ENCODE peak calls at places on chromosomes 12 and 14, in nine cellular contexts. One of them, this sample, is unnamed.

GRCh38 chr12:27055966-27056365 is 26.4 kb downstream of the C12orf71 start:
- DNase-seq in tibial artery: no peak
- DNase-seq in astrocyte of the spinal cord: no peak
- DNase-seq in HCT116: no peak
- DNase-seq in ovary: no peak
- DNase-seq in GM10248: no peak
- DNase-seq in D721Med: no peak
- DNase-seq in natural killer cell: no peak
- DNase-seq in fibroblast of the aortic adventitia: no peak
- DNase-seq in this sample: no peak

GRCh38 chr14:51967521-51967920 is 21.8 kb upstream of the RTRAF start:
- DNase-seq in natural killer cell: no peak
- DNase-seq in tibial artery: no peak
- DNase-seq in HCT116: no peak
- DNase-seq in D721Med: no peak
- DNase-seq in fibroblast of the aortic adventitia: no peak
- DNase-seq in ovary: no peak
- DNase-seq in GM10248: no peak
- DNase-seq in astrocyte of the spinal cord: no peak
- DNase-seq in this sample: no peak

GRCh38 chr12:112381421-112381897 is 772 bp downstream of the HECTD4 start:
- DNase-seq in D721Med: no peak
- DNase-seq in ovary: peak; percentile 43
- DNase-seq in HCT116: no peak
- DNase-seq in astrocyte of the spinal cord: no peak
- DNase-seq in natural killer cell: peak; percentile 45
- DNase-seq in tibial artery: no peak
- DNase-seq in GM10248: peak; percentile 70
- DNase-seq in fibroblast of the aortic adventitia: no peak
- DNase-seq in this sample: no peak

GRCh38 chr14:30331030-30331429 is 227.9 kb upstream of the G2E3 start:
- DNase-seq in natural killer cell: no peak
- DNase-seq in astrocyte of the spinal cord: no peak
- DNase-seq in HCT116: no peak
- DNase-seq in GM10248: no peak
- DNase-seq in ovary: no peak
- DNase-seq in D721Med: no peak
- DNase-seq in fibroblast of the aortic adventitia: no peak
- DNase-seq in tibial artery: no peak
- DNase-seq in this sample: no peak

GRCh38 chr14:55540847-55541773 is 38.9 kb upstream of the KTN1 start:
- DNase-seq in astrocyte of the spinal cord: no peak
- DNase-seq in natural killer cell: no peak
- DNase-seq in D721Med: no peak
- DNase-seq in HCT116: no peak
- DNase-seq in GM10248: no peak
- DNase-seq in fibroblast of the aortic adventitia: peak; percentile 9
- DNase-seq in ovary: no peak
- DNase-seq in tibial artery: no peak
- DNase-seq in this sample: no peak

GRCh38 chr12:71846322-71846940 is 6.9 kb downstream of the TBC1D15 start:
- DNase-seq in ovary: no peak
- DNase-seq in GM10248: no peak
- DNase-seq in tibial artery: no peak
- DNase-seq in D721Med: no peak
- DNase-seq in HCT116: peak; percentile 13
- DNase-seq in astrocyte of the spinal cord: peak; percentile 52
- DNase-seq in fibroblast of the aortic adventitia: peak; percentile 54
- DNase-seq in natural killer cell: no peak
- DNase-seq in this sample: peak; percentile 54

GRCh38 chr12:92055877-92056276 is 89.8 kb downstream of the BTG1 start:
- DNase-seq in HCT116: no peak
- DNase-seq in natural killer cell: no peak
- DNase-seq in ovary: no peak
- DNase-seq in astrocyte of the spinal cord: no peak
- DNase-seq in GM10248: no peak
- DNase-seq in fibroblast of the aortic adventitia: no peak
- DNase-seq in D721Med: no peak
- DNase-seq in tibial artery: no peak
- DNase-seq in this sample: peak; percentile 40

GRCh38 chr12:132145334-132145733 is 1.1 kb downstream of the NOC4L start:
- DNase-seq in natural killer cell: no peak
- DNase-seq in HCT116: no peak
- DNase-seq in GM10248: no peak
- DNase-seq in D721Med: no peak
- DNase-seq in fibroblast of the aortic adventitia: no peak
- DNase-seq in astrocyte of the spinal cord: no peak
- DNase-seq in tibial artery: no peak
- DNase-seq in ovary: peak; percentile 32
- DNase-seq in this sample: no peak

GRCh38 chr12:18552829-18553228 is 185.0 kb downstream of the PLCZ1 start:
- DNase-seq in natural killer cell: no peak
- DNase-seq in D721Med: no peak
- DNase-seq in astrocyte of the spinal cord: no peak
- DNase-seq in HCT116: no peak
- DNase-seq in GM10248: no peak
- DNase-seq in tibial artery: no peak
- DNase-seq in ovary: no peak
- DNase-seq in fibroblast of the aortic adventitia: no peak
- DNase-seq in this sample: no peak
- TF ChIP-seq CTCF in natural killer cell: no peak
- TF ChIP-seq CTCF in D721Med: peak; percentile 56
- TF ChIP-seq CTCF in astrocyte of the spinal cord: no peak
- TF ChIP-seq CTCF in HCT116: peak; percentile 31
- TF ChIP-seq CTCF in GM10248: no peak
- TF ChIP-seq CTCF in tibial artery: no peak
- TF ChIP-seq CTCF in ovary: no peak
- TF ChIP-seq CTCF in fibroblast of the aortic adventitia: no peak
- TF ChIP-seq CTCF in this sample: peak; percentile 52

GRCh38 chr12:53698948-53699672 is 23.2 kb upstream of the ATP5MC2 start:
- DNase-seq in GM10248: peak; percentile 5
- DNase-seq in astrocyte of the spinal cord: no peak
- DNase-seq in tibial artery: no peak
- DNase-seq in D721Med: no peak
- DNase-seq in natural killer cell: no peak
- DNase-seq in ovary: no peak
- DNase-seq in HCT116: no peak
- DNase-seq in fibroblast of the aortic adventitia: no peak
- DNase-seq in this sample: no peak

GRCh38 chr12:53694746-53695145 is 18.9 kb upstream of the ATP5MC2 start:
- DNase-seq in GM10248: no peak
- DNase-seq in D721Med: no peak
- DNase-seq in ovary: no peak
- DNase-seq in tibial artery: no peak
- DNase-seq in fibroblast of the aortic adventitia: no peak
- DNase-seq in HCT116: no peak
- DNase-seq in natural killer cell: no peak
- DNase-seq in astrocyte of the spinal cord: no peak
- DNase-seq in this sample: no peak

GRCh38 chr12:53696285-53696654 is 20.4 kb upstream of the ATP5MC2 start:
- DNase-seq in GM10248: peak; percentile 77
- DNase-seq in astrocyte of the spinal cord: peak; percentile 84
- DNase-seq in fibroblast of the aortic adventitia: peak; percentile 54
- DNase-seq in ovary: no peak
- DNase-seq in HCT116: peak; percentile 95
- DNase-seq in tibial artery: peak; percentile 37
- DNase-seq in natural killer cell: no peak
- DNase-seq in D721Med: peak; percentile 98
- DNase-seq in this sample: peak; percentile 97

GRCh38 chr12:53696655-53697321 is 20.9 kb upstream of the ATP5MC2 start:
- DNase-seq in fibroblast of the aortic adventitia: no peak
- DNase-seq in ovary: no peak
- DNase-seq in D721Med: no peak
- DNase-seq in GM10248: peak; percentile 10
- DNase-seq in astrocyte of the spinal cord: no peak
- DNase-seq in natural killer cell: no peak
- DNase-seq in HCT116: no peak
- DNase-seq in tibial artery: no peak
- DNase-seq in this sample: no peak

DNA sequence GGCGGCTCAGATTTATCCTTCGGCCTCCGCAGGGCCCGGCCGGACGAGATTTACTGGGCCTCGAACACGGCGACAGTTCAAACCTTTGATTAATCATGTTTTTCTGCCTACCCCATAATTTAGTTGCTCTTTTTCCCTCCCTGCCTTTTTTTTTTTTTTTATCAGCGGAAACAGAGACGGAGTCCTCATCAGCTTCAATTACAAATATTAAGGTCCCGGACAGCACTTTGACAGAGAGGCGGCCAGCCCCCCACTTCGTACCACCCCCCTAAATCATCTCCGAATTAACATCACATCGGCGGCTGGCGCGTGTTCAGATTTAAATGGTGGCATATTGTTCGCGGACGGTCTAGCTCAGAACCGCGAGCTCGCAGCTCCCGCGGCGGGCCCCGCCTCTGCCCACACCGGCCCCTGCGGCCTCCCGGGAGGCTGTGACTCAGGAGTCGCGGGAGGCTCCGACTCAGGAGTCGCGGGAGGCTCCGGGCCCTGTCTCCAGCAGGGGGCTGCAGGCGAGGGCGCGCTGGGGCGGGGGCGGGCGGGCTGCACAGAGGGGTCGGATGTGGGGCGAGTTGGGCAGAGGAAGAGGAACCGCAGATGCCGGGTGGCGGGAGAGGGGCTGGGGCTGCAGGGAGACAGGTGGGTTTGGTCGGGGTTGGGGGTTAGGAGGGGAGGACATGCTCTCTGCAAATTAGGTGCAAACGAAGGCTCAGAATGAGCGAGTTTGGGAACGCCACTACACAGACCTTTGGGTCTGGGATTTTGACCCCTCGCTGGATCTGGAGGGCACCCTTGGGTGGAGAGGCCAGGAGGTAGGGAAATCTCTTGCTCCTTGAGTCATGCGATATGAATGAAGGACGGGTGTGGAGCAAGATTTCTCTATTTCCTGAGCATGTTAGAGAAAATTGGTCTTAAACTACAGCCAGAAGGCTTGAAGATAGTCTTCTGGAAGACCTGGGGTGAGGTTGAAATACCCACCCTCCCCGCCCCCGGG is 19.6 kb upstream of the ATP5MC2 start:
- DNase-seq in D721Med: no peak
- DNase-seq in natural killer cell: no peak
- DNase-seq in ovary: no peak
- DNase-seq in HCT116: peak; percentile 36
- DNase-seq in astrocyte of the spinal cord: peak; percentile 62
- DNase-seq in tibial artery: no peak
- DNase-seq in fibroblast of the aortic adventitia: peak; percentile 56
- DNase-seq in GM10248: peak; percentile 38
- DNase-seq in this sample: no peak
- TF ChIP-seq CTCF in D721Med: no peak
- TF ChIP-seq CTCF in natural killer cell: no peak
- TF ChIP-seq CTCF in ovary: no peak
- TF ChIP-seq CTCF in HCT116: no peak
- TF ChIP-seq CTCF in astrocyte of the spinal cord: peak; percentile 26
- TF ChIP-seq CTCF in tibial artery: no peak
- TF ChIP-seq CTCF in fibroblast of the aortic adventitia: no peak
- TF ChIP-seq CTCF in GM10248: no peak
- TF ChIP-seq CTCF in this sample: no peak

GRCh38 chr12:52405922-52406385 is at the start of gene KRT82:
- DNase-seq in tibial artery: no peak
- DNase-seq in HCT116: no peak
- DNase-seq in GM10248: no peak
- DNase-seq in ovary: no peak
- DNase-seq in fibroblast of the aortic adventitia: no peak
- DNase-seq in natural killer cell: no peak
- DNase-seq in astrocyte of the spinal cord: no peak
- DNase-seq in D721Med: no peak
- DNase-seq in this sample: no peak

GRCh38 chr12:52402377-52402776 is 3.8 kb downstream of the KRT82 start:
- DNase-seq in D721Med: no peak
- DNase-seq in HCT116: no peak
- DNase-seq in GM10248: no peak
- DNase-seq in fibroblast of the aortic adventitia: no peak
- DNase-seq in astrocyte of the spinal cord: no peak
- DNase-seq in ovary: no peak
- DNase-seq in natural killer cell: no peak
- DNase-seq in tibial artery: no peak
- DNase-seq in this sample: no peak

GRCh38 chr12:52402873-52403510 is 3.1 kb downstream of the KRT82 start:
- DNase-seq in natural killer cell: no peak
- DNase-seq in astrocyte of the spinal cord: no peak
- DNase-seq in fibroblast of the aortic adventitia: no peak
- DNase-seq in tibial artery: no peak
- DNase-seq in GM10248: no peak
- DNase-seq in ovary: no peak
- DNase-seq in D721Med: no peak
- DNase-seq in HCT116: no peak
- DNase-seq in this sample: no peak

GRCh38 chr12:52403561-52403960 is 2.6 kb downstream of the KRT82 start:
- DNase-seq in D721Med: no peak
- DNase-seq in astrocyte of the spinal cord: no peak
- DNase-seq in ovary: no peak
- DNase-seq in fibroblast of the aortic adventitia: no peak
- DNase-seq in GM10248: no peak
- DNase-seq in HCT116: no peak
- DNase-seq in natural killer cell: no peak
- DNase-seq in tibial artery: no peak
- DNase-seq in this sample: no peak

DNA sequence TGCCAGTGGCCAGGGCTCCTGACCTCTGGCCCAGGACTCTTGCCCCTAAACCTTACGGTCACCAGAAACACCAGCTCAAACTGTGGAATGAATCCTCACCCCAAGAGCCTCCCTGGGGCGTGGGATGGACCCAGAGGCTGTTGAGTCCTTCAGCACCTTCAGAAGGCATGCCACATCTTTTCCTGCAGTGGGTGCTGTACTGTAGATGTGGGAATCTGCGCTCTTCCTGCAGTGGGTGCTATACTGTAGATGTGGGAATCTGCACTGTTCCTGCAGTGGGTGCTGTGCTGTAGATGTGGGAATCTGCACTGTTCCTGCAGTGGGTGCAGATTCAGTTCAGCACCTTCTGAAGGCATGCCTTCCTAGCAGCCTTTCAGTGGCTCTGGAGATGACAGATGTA is 1.2 kb downstream of the KRT82 start:
- DNase-seq in HCT116: no peak
- DNase-seq in ovary: no peak
- DNase-seq in GM10248: no peak
- DNase-seq in D721Med: no peak
- DNase-seq in fibroblast of the aortic adventitia: no peak
- DNase-seq in natural killer cell: no peak
- DNase-seq in astrocyte of the spinal cord: no peak
- DNase-seq in tibial artery: no peak
- DNase-seq in this sample: no peak
- TF ChIP-seq CTCF in HCT116: peak; percentile 70
- TF ChIP-seq CTCF in ovary: no peak
- TF ChIP-seq CTCF in GM10248: no peak
- TF ChIP-seq CTCF in D721Med: no peak
- TF ChIP-seq CTCF in fibroblast of the aortic adventitia: no peak
- TF ChIP-seq CTCF in natural killer cell: no peak
- TF ChIP-seq CTCF in astrocyte of the spinal cord: no peak
- TF ChIP-seq CTCF in tibial artery: no peak
- TF ChIP-seq CTCF in this sample: no peak

DNA sequence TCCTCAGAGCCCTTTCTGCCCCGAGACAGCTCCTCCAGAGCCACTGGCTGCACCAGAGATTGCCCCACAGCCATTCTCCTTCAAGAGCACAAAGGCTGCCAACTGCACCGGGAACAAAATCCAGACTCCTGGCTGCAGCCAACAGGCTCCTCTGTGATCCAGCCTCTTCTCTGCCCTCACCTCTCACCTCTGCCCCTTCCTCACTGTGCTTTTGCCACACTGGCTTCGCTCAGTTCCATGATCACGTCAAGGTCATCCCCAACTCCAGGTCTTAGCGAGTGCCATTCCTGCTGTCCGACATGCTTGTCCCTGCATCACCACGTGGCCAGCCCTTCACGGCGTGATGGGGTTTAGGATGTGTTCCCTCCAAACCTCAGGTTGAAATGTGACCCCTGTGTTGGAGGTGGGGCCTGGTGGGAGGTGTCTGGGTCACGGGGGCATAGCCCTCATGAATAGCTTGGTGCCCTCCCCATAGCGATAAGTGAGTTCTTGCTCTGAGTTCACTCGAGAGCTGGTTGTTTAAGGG is 149.3 kb downstream of the PIWIL1 start:
- DNase-seq in ovary: no peak
- DNase-seq in GM10248: no peak
- DNase-seq in tibial artery: no peak
- DNase-seq in natural killer cell: no peak
- DNase-seq in astrocyte of the spinal cord: no peak
- DNase-seq in D721Med: no peak
- DNase-seq in fibroblast of the aortic adventitia: no peak
- DNase-seq in HCT116: no peak
- DNase-seq in this sample: no peak
- TF ChIP-seq CTCF in ovary: no peak
- TF ChIP-seq CTCF in GM10248: no peak
- TF ChIP-seq CTCF in tibial artery: no peak
- TF ChIP-seq CTCF in natural killer cell: no peak
- TF ChIP-seq CTCF in astrocyte of the spinal cord: no peak
- TF ChIP-seq CTCF in D721Med: no peak
- TF ChIP-seq CTCF in fibroblast of the aortic adventitia: no peak
- TF ChIP-seq CTCF in HCT116: no peak
- TF ChIP-seq CTCF in this sample: no peak

This sample was measured in LNCaP clone FGC.